ENCODE peak calls at places on chromosomes 11 and 22, in nine cellular contexts. One of them, this sample, is unnamed.

GRCh38 chr22:32994046-32994827 is 63.9 kb downstream of the SYN3 start:
- DNase-seq in CD8-positive, alpha-beta T cell: no peak
- DNase-seq in dorsolateral prefrontal cortex: peak
- DNase-seq in AG04449: no peak
- DNase-seq in heart left ventricle: no peak
- DNase-seq in NB4: no peak
- DNase-seq in uterus: no peak
- DNase-seq in fibroblast of lung: no peak
- DNase-seq in cardiac fibroblast: no peak
- DNase-seq in this sample: no peak

GRCh38 chr11:9609002-9609759 is 35.7 kb downstream of the WEE1 start:
- DNase-seq in CD8-positive, alpha-beta T cell: no peak
- DNase-seq in dorsolateral prefrontal cortex: no peak
- DNase-seq in AG04449: no peak
- DNase-seq in heart left ventricle: no peak
- DNase-seq in NB4: no peak
- DNase-seq in uterus: no peak
- DNase-seq in fibroblast of lung: no peak
- DNase-seq in cardiac fibroblast: no peak
- DNase-seq in this sample: no peak

GRCh38 chr11:77400306-77400705 is 73.6 kb downstream of the PAK1 start:
- DNase-seq in CD8-positive, alpha-beta T cell: no peak
- DNase-seq in dorsolateral prefrontal cortex: no peak
- DNase-seq in AG04449: no peak
- DNase-seq in heart left ventricle: no peak
- DNase-seq in NB4: no peak
- DNase-seq in uterus: no peak
- DNase-seq in fibroblast of lung: no peak
- DNase-seq in cardiac fibroblast: no peak
- DNase-seq in this sample: no peak

GRCh38 chr22:24529898-24530297 is 25.0 kb downstream of the GUCD1 start:
- DNase-seq in CD8-positive, alpha-beta T cell: no peak
- DNase-seq in dorsolateral prefrontal cortex: no peak
- DNase-seq in AG04449: no peak
- DNase-seq in heart left ventricle: no peak
- DNase-seq in NB4: no peak
- DNase-seq in uterus: no peak
- DNase-seq in fibroblast of lung: no peak
- DNase-seq in cardiac fibroblast: no peak
- DNase-seq in this sample: no peak

GRCh38 chr11:111982532-111983186 is 42.5 kb upstream of the DLAT start:
- DNase-seq in CD8-positive, alpha-beta T cell: no peak
- DNase-seq in dorsolateral prefrontal cortex: no peak
- DNase-seq in AG04449: no peak
- DNase-seq in heart left ventricle: no peak
- DNase-seq in NB4: no peak
- DNase-seq in uterus: no peak
- DNase-seq in fibroblast of lung: no peak
- DNase-seq in cardiac fibroblast: no peak
- DNase-seq in this sample: no peak

GRCh38 chr11:73647459-73648100 is 1.2 kb downstream of the PLEKHB1 start:
- DNase-seq in CD8-positive, alpha-beta T cell: peak
- DNase-seq in dorsolateral prefrontal cortex: peak
- DNase-seq in AG04449: no peak
- DNase-seq in heart left ventricle: peak
- DNase-seq in NB4: peak
- DNase-seq in uterus: peak
- DNase-seq in fibroblast of lung: peak
- DNase-seq in cardiac fibroblast: peak
- DNase-seq in this sample: peak

GRCh38 chr22:20781272-20781990 is 7.5 kb downstream of the SERPIND1 start:
- DNase-seq in CD8-positive, alpha-beta T cell: no peak
- DNase-seq in dorsolateral prefrontal cortex: no peak
- DNase-seq in AG04449: no peak
- DNase-seq in heart left ventricle: no peak
- DNase-seq in NB4: peak
- DNase-seq in uterus: no peak
- DNase-seq in fibroblast of lung: peak
- DNase-seq in cardiac fibroblast: peak
- DNase-seq in this sample: peak

GRCh38 chr11:73521621-73522020 is 76.3 kb downstream of the FAM168A start:
- DNase-seq in CD8-positive, alpha-beta T cell: no peak
- DNase-seq in dorsolateral prefrontal cortex: no peak
- DNase-seq in AG04449: no peak
- DNase-seq in heart left ventricle: no peak
- DNase-seq in NB4: peak
- DNase-seq in uterus: no peak
- DNase-seq in fibroblast of lung: peak
- DNase-seq in cardiac fibroblast: peak
- DNase-seq in this sample: no peak

GRCh38 chr11:29231586-29231985 is 785.2 kb downstream of the KCNA4 start:
- DNase-seq in CD8-positive, alpha-beta T cell: no peak
- DNase-seq in dorsolateral prefrontal cortex: no peak
- DNase-seq in AG04449: no peak
- DNase-seq in heart left ventricle: no peak
- DNase-seq in NB4: no peak
- DNase-seq in uterus: no peak
- DNase-seq in fibroblast of lung: no peak
- DNase-seq in cardiac fibroblast: no peak
- DNase-seq in this sample: no peak

GRCh38 chr11:88538088-88538487 is 200.6 kb upstream of the CTSC start:
- DNase-seq in CD8-positive, alpha-beta T cell: no peak
- DNase-seq in dorsolateral prefrontal cortex: no peak
- DNase-seq in AG04449: no peak
- DNase-seq in heart left ventricle: no peak
- DNase-seq in NB4: no peak
- DNase-seq in uterus: no peak
- DNase-seq in fibroblast of lung: peak
- DNase-seq in cardiac fibroblast: peak
- DNase-seq in this sample: peak

GRCh38 chr11:96207459-96208449 is 135.2 kb downstream of the MAML2 start:
- DNase-seq in CD8-positive, alpha-beta T cell: peak
- DNase-seq in dorsolateral prefrontal cortex: no peak
- DNase-seq in AG04449: no peak
- DNase-seq in heart left ventricle: no peak
- DNase-seq in NB4: peak
- DNase-seq in uterus: no peak
- DNase-seq in fibroblast of lung: no peak
- DNase-seq in cardiac fibroblast: peak
- DNase-seq in this sample: peak

GRCh38 chr11:11454671-11455223 is 101.7 kb upstream of the CSNK2A3 start:
- DNase-seq in CD8-positive, alpha-beta T cell: no peak
- DNase-seq in dorsolateral prefrontal cortex: no peak
- DNase-seq in AG04449: no peak
- DNase-seq in heart left ventricle: no peak
- DNase-seq in NB4: no peak
- DNase-seq in uterus: no peak
- DNase-seq in fibroblast of lung: no peak
- DNase-seq in cardiac fibroblast: no peak
- DNase-seq in this sample: no peak

GRCh38 chr11:11450744-11451362 is 97.8 kb upstream of the CSNK2A3 start:
- DNase-seq in CD8-positive, alpha-beta T cell: no peak
- DNase-seq in dorsolateral prefrontal cortex: no peak
- DNase-seq in AG04449: peak
- DNase-seq in heart left ventricle: no peak
- DNase-seq in NB4: no peak
- DNase-seq in uterus: no peak
- DNase-seq in fibroblast of lung: peak
- DNase-seq in cardiac fibroblast: peak
- DNase-seq in this sample: peak

GRCh38 chr11:11448626-11449025 is 95.6 kb upstream of the CSNK2A3 start:
- DNase-seq in CD8-positive, alpha-beta T cell: no peak
- DNase-seq in dorsolateral prefrontal cortex: no peak
- DNase-seq in AG04449: no peak
- DNase-seq in heart left ventricle: no peak
- DNase-seq in NB4: no peak
- DNase-seq in uterus: no peak
- DNase-seq in fibroblast of lung: no peak
- DNase-seq in cardiac fibroblast: no peak
- DNase-seq in this sample: no peak

GRCh38 chr11:11449327-11449726 is 96.3 kb upstream of the CSNK2A3 start:
- DNase-seq in CD8-positive, alpha-beta T cell: no peak
- DNase-seq in dorsolateral prefrontal cortex: no peak
- DNase-seq in AG04449: no peak
- DNase-seq in heart left ventricle: no peak
- DNase-seq in NB4: no peak
- DNase-seq in uterus: no peak
- DNase-seq in fibroblast of lung: no peak
- DNase-seq in cardiac fibroblast: no peak
- DNase-seq in this sample: no peak

GRCh38 chr11:11451501-11452005 is 98.5 kb upstream of the CSNK2A3 start:
- DNase-seq in CD8-positive, alpha-beta T cell: no peak
- DNase-seq in dorsolateral prefrontal cortex: no peak
- DNase-seq in AG04449: no peak
- DNase-seq in heart left ventricle: no peak
- DNase-seq in NB4: no peak
- DNase-seq in uterus: no peak
- DNase-seq in fibroblast of lung: no peak
- DNase-seq in cardiac fibroblast: no peak
- DNase-seq in this sample: peak
- TF ChIP-seq CTCF in CD8-positive, alpha-beta T cell: no peak
- TF ChIP-seq CTCF in dorsolateral prefrontal cortex: no peak
- TF ChIP-seq CTCF in AG04449: no peak
- TF ChIP-seq CTCF in heart left ventricle: no peak
- TF ChIP-seq CTCF in NB4: no peak
- TF ChIP-seq CTCF in uterus: no peak
- TF ChIP-seq CTCF in fibroblast of lung: no peak
- TF ChIP-seq CTCF in cardiac fibroblast: no peak
- TF ChIP-seq CTCF in this sample: no peak

DNA sequence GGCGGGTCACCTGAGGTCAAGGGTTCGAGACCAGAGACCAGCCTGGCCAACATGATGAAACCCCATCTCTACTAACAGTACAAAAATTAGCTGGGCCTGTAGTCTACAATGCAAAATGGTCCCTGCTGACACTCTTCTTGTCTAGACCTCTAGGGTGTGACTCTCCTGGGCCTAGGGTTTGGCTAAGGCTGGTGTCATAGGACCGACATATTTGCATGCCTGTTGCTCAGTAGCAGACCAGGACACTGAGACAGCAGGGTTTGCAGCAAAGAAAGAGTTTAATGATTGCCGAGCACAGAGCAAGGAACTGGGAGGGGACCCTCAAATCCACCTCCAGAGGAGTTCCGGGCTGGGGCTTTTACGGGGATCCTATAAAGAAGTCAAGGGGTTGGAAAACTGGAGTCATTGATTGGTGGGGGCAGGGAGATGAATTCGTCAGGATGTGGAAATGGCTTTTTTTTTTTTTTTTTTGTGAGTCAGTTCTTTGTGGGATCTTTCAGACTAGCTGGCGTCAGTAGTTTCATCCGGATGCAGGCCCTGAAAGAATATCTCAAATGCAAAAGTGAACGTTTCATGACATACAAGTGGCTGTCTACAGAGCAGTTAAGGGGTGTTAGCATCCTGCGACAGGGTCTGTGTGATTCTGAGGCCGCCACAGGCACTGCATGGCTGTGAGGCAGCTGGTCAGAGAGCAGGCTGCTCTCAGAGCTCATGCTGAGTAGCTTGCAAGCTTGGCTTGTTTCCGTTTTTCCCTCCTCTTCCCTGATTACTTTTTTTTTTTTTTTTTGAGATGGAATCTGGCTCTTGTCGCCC is 27.2 kb upstream of the A4GALT start:
- DNase-seq in CD8-positive, alpha-beta T cell: no peak
- DNase-seq in dorsolateral prefrontal cortex: no peak
- DNase-seq in AG04449: no peak
- DNase-seq in heart left ventricle: peak
- DNase-seq in NB4: no peak
- DNase-seq in uterus: no peak
- DNase-seq in fibroblast of lung: peak
- DNase-seq in cardiac fibroblast: peak
- DNase-seq in this sample: peak
- H3K4me3 ChIP-seq in CD8-positive, alpha-beta T cell: no peak
- H3K4me3 ChIP-seq in dorsolateral prefrontal cortex: no peak
- H3K4me3 ChIP-seq in AG04449: no peak
- H3K4me3 ChIP-seq in heart left ventricle: no peak
- H3K4me3 ChIP-seq in NB4: no peak
- H3K4me3 ChIP-seq in uterus: no peak
- H3K4me3 ChIP-seq in fibroblast of lung: no peak
- H3K4me3 ChIP-seq in cardiac fibroblast: no peak
- H3K4me3 ChIP-seq in this sample: no peak

GRCh38 chr11:63868399-63869064 is 29.6 kb downstream of the MARK2 start:
- DNase-seq in CD8-positive, alpha-beta T cell: no peak
- DNase-seq in dorsolateral prefrontal cortex: no peak
- DNase-seq in AG04449: no peak
- DNase-seq in heart left ventricle: no peak
- DNase-seq in NB4: peak
- DNase-seq in uterus: no peak
- DNase-seq in fibroblast of lung: no peak
- DNase-seq in cardiac fibroblast: no peak
- DNase-seq in this sample: no peak

GRCh38 chr11:63866211-63866610 is 27.3 kb downstream of the MARK2 start:
- DNase-seq in CD8-positive, alpha-beta T cell: peak
- DNase-seq in dorsolateral prefrontal cortex: no peak
- DNase-seq in AG04449: no peak
- DNase-seq in heart left ventricle: no peak
- DNase-seq in NB4: peak
- DNase-seq in uterus: peak
- DNase-seq in fibroblast of lung: peak
- DNase-seq in cardiac fibroblast: peak
- DNase-seq in this sample: peak

GRCh38 chr11:63869686-63870085 is 30.8 kb downstream of the MARK2 start:
- DNase-seq in CD8-positive, alpha-beta T cell: peak
- DNase-seq in dorsolateral prefrontal cortex: no peak
- DNase-seq in AG04449: no peak
- DNase-seq in heart left ventricle: no peak
- DNase-seq in NB4: peak
- DNase-seq in uterus: no peak
- DNase-seq in fibroblast of lung: no peak
- DNase-seq in cardiac fibroblast: no peak
- DNase-seq in this sample: no peak

GRCh38 chr11:63869171-63869591 is 30.3 kb downstream of the MARK2 start:
- DNase-seq in CD8-positive, alpha-beta T cell: no peak
- DNase-seq in dorsolateral prefrontal cortex: no peak
- DNase-seq in AG04449: no peak
- DNase-seq in heart left ventricle: no peak
- DNase-seq in NB4: peak
- DNase-seq in uterus: no peak
- DNase-seq in fibroblast of lung: no peak
- DNase-seq in cardiac fibroblast: no peak
- DNase-seq in this sample: peak

GRCh38 chr11:63867511-63867910 is 28.6 kb downstream of the MARK2 start:
- DNase-seq in CD8-positive, alpha-beta T cell: no peak
- DNase-seq in dorsolateral prefrontal cortex: no peak
- DNase-seq in AG04449: no peak
- DNase-seq in heart left ventricle: no peak
- DNase-seq in NB4: no peak
- DNase-seq in uterus: no peak
- DNase-seq in fibroblast of lung: no peak
- DNase-seq in cardiac fibroblast: no peak
- DNase-seq in this sample: no peak
- TF ChIP-seq CTCF in CD8-positive, alpha-beta T cell: no peak
- TF ChIP-seq CTCF in dorsolateral prefrontal cortex: no peak
- TF ChIP-seq CTCF in AG04449: no peak
- TF ChIP-seq CTCF in heart left ventricle: no peak
- TF ChIP-seq CTCF in NB4: no peak
- TF ChIP-seq CTCF in uterus: no peak
- TF ChIP-seq CTCF in fibroblast of lung: no peak
- TF ChIP-seq CTCF in cardiac fibroblast: no peak
- TF ChIP-seq CTCF in this sample: no peak

GRCh38 chr11:34904421-34904950 is 11.7 kb downstream of the APIP start:
- DNase-seq in CD8-positive, alpha-beta T cell: no peak
- DNase-seq in dorsolateral prefrontal cortex: no peak
- DNase-seq in AG04449: no peak
- DNase-seq in heart left ventricle: no peak
- DNase-seq in NB4: peak
- DNase-seq in uterus: no peak
- DNase-seq in fibroblast of lung: no peak
- DNase-seq in cardiac fibroblast: peak
- DNase-seq in this sample: no peak
- H3K4me3 ChIP-seq in CD8-positive, alpha-beta T cell: no peak
- H3K4me3 ChIP-seq in dorsolateral prefrontal cortex: no peak
- H3K4me3 ChIP-seq in AG04449: no peak
- H3K4me3 ChIP-seq in heart left ventricle: no peak
- H3K4me3 ChIP-seq in NB4: no peak
- H3K4me3 ChIP-seq in uterus: no peak
- H3K4me3 ChIP-seq in fibroblast of lung: no peak
- H3K4me3 ChIP-seq in cardiac fibroblast: no peak
- H3K4me3 ChIP-seq in this sample: no peak